ENCODE peak calls at places on chromosomes 6 and 20, in eight cellular contexts. One of them, this sample, is unnamed.

GRCh38 chr20:2163312-2163711 is 61.7 kb downstream of the STK35 start:
- DNase-seq in heart right ventricle: no peak
- DNase-seq in fibroblast of mammary gland: no peak
- DNase-seq in fibroblast of the aortic adventitia: no peak
- DNase-seq in Caco-2: no peak
- DNase-seq in H9: peak
- DNase-seq in left lung: no peak
- DNase-seq in ovary: no peak
- DNase-seq in this sample: no peak

GRCh38 chr6:94668896-94669295 is 908.4 kb upstream of the MANEA start:
- DNase-seq in Caco-2: no peak
- DNase-seq in ovary: no peak
- DNase-seq in left lung: no peak
- DNase-seq in fibroblast of the aortic adventitia: no peak
- DNase-seq in fibroblast of mammary gland: no peak
- DNase-seq in H9: no peak
- DNase-seq in heart right ventricle: no peak
- DNase-seq in this sample: no peak

GRCh38 chr20:19566226-19566960 is 191.7 kb upstream of the RIN2 start:
- DNase-seq in left lung: no peak
- DNase-seq in Caco-2: no peak
- DNase-seq in fibroblast of mammary gland: peak
- DNase-seq in ovary: no peak
- DNase-seq in fibroblast of the aortic adventitia: no peak
- DNase-seq in heart right ventricle: no peak
- DNase-seq in H9: no peak
- DNase-seq in this sample: no peak

GRCh38 chr20:33689973-33690372 is 3.8 kb upstream of the E2F1 start:
- DNase-seq in left lung: no peak
- DNase-seq in fibroblast of mammary gland: peak
- DNase-seq in fibroblast of the aortic adventitia: peak
- DNase-seq in Caco-2: no peak
- DNase-seq in heart right ventricle: no peak
- DNase-seq in H9: no peak
- DNase-seq in ovary: peak
- DNase-seq in this sample: no peak

GRCh38 chr20:18527836-18528235 is 20.1 kb downstream of the SEC23B start:
- DNase-seq in Caco-2: no peak
- DNase-seq in left lung: no peak
- DNase-seq in heart right ventricle: no peak
- DNase-seq in fibroblast of mammary gland: peak
- DNase-seq in ovary: no peak
- DNase-seq in H9: no peak
- DNase-seq in fibroblast of the aortic adventitia: peak
- DNase-seq in this sample: no peak

GRCh38 chr6:142913036-142913510 is 31.9 kb downstream of the HIVEP2 start:
- DNase-seq in ovary: no peak
- DNase-seq in heart right ventricle: no peak
- DNase-seq in left lung: no peak
- DNase-seq in H9: no peak
- DNase-seq in Caco-2: no peak
- DNase-seq in fibroblast of the aortic adventitia: no peak
- DNase-seq in fibroblast of mammary gland: no peak
- DNase-seq in this sample: no peak

GRCh38 chr20:18973499-18974173 is 160.1 kb downstream of the SCP2D1 start:
- DNase-seq in Caco-2: no peak
- DNase-seq in left lung: no peak
- DNase-seq in fibroblast of mammary gland: peak
- DNase-seq in ovary: peak
- DNase-seq in H9: no peak
- DNase-seq in fibroblast of the aortic adventitia: no peak
- DNase-seq in heart right ventricle: no peak
- DNase-seq in this sample: no peak

GRCh38 chr6:15207923-15208322 is 37.9 kb upstream of the JARID2 start:
- DNase-seq in fibroblast of mammary gland: peak
- DNase-seq in fibroblast of the aortic adventitia: peak
- DNase-seq in heart right ventricle: no peak
- DNase-seq in Caco-2: no peak
- DNase-seq in ovary: no peak
- DNase-seq in H9: peak
- DNase-seq in left lung: no peak
- DNase-seq in this sample: no peak

GRCh38 chr6:75213732-75214131 is 7.9 kb upstream of the COL12A1 start:
- DNase-seq in left lung: no peak
- DNase-seq in fibroblast of the aortic adventitia: no peak
- DNase-seq in H9: no peak
- DNase-seq in ovary: no peak
- DNase-seq in Caco-2: no peak
- DNase-seq in fibroblast of mammary gland: no peak
- DNase-seq in heart right ventricle: no peak
- DNase-seq in this sample: no peak

GRCh38 chr6:134007077-134007476 is 45.3 kb downstream of the SLC2A12 start:
- DNase-seq in heart right ventricle: no peak
- DNase-seq in ovary: no peak
- DNase-seq in left lung: peak
- DNase-seq in Caco-2: no peak
- DNase-seq in H9: no peak
- DNase-seq in fibroblast of the aortic adventitia: no peak
- DNase-seq in fibroblast of mammary gland: no peak
- DNase-seq in this sample: no peak

GRCh38 chr20:59193325-59193724 is 29.7 kb downstream of the ZNF831 start:
- DNase-seq in left lung: no peak
- DNase-seq in heart right ventricle: no peak
- DNase-seq in fibroblast of the aortic adventitia: no peak
- DNase-seq in ovary: no peak
- DNase-seq in Caco-2: no peak
- DNase-seq in fibroblast of mammary gland: no peak
- DNase-seq in H9: no peak
- DNase-seq in this sample: no peak

GRCh38 chr6:17397764-17398194 is 4.4 kb downstream of the CAP2 start:
- DNase-seq in Caco-2: no peak
- DNase-seq in ovary: no peak
- DNase-seq in fibroblast of mammary gland: peak
- DNase-seq in H9: no peak
- DNase-seq in heart right ventricle: no peak
- DNase-seq in left lung: no peak
- DNase-seq in fibroblast of the aortic adventitia: peak
- DNase-seq in this sample: no peak

GRCh38 chr20:63536241-63536977 is 767 bp downstream of the PTK6 start:
- DNase-seq in Caco-2: no peak
- DNase-seq in left lung: no peak
- DNase-seq in H9: no peak
- DNase-seq in ovary: peak
- DNase-seq in fibroblast of the aortic adventitia: peak
- DNase-seq in heart right ventricle: no peak
- DNase-seq in fibroblast of mammary gland: peak
- DNase-seq in this sample: peak

GRCh38 chr6:95091823-95092436 is 485.4 kb upstream of the MANEA start:
- DNase-seq in H9: no peak
- DNase-seq in fibroblast of mammary gland: peak
- DNase-seq in heart right ventricle: no peak
- DNase-seq in left lung: no peak
- DNase-seq in Caco-2: no peak
- DNase-seq in ovary: no peak
- DNase-seq in fibroblast of the aortic adventitia: peak
- DNase-seq in this sample: no peak

GRCh38 chr20:8306916-8307315 is 174.8 kb downstream of the PLCB1 start:
- DNase-seq in fibroblast of the aortic adventitia: no peak
- DNase-seq in Caco-2: no peak
- DNase-seq in H9: no peak
- DNase-seq in heart right ventricle: no peak
- DNase-seq in ovary: no peak
- DNase-seq in left lung: no peak
- DNase-seq in fibroblast of mammary gland: no peak
- DNase-seq in this sample: no peak

GRCh38 chr20:25207149-25207959 is 11.8 kb downstream of the ENTPD6 start:
- DNase-seq in fibroblast of mammary gland: no peak
- DNase-seq in ovary: no peak
- DNase-seq in Caco-2: no peak
- DNase-seq in heart right ventricle: no peak
- DNase-seq in fibroblast of the aortic adventitia: no peak
- DNase-seq in left lung: no peak
- DNase-seq in H9: no peak
- DNase-seq in this sample: no peak

GRCh38 chr6:159679091-159680077 is 13.7 kb downstream of the SOD2 start:
- DNase-seq in left lung: no peak
- DNase-seq in fibroblast of the aortic adventitia: peak
- DNase-seq in Caco-2: no peak
- DNase-seq in fibroblast of mammary gland: peak
- DNase-seq in ovary: no peak
- DNase-seq in heart right ventricle: no peak
- DNase-seq in H9: no peak
- DNase-seq in this sample: no peak

GRCh38 chr6:36615018-36615761 is 21.0 kb downstream of the SRSF3 start:
- DNase-seq in ovary: peak
- DNase-seq in fibroblast of mammary gland: peak
- DNase-seq in Caco-2: no peak
- DNase-seq in H9: peak
- DNase-seq in heart right ventricle: no peak
- DNase-seq in fibroblast of the aortic adventitia: peak
- DNase-seq in left lung: no peak
- DNase-seq in this sample: peak

GRCh38 chr20:56360133-56360898 is 1.5 kb downstream of the FAM210B start:
- DNase-seq in heart right ventricle: no peak
- DNase-seq in H9: no peak
- DNase-seq in fibroblast of mammary gland: peak
- DNase-seq in Caco-2: no peak
- DNase-seq in left lung: peak
- DNase-seq in ovary: no peak
- DNase-seq in fibroblast of the aortic adventitia: no peak
- DNase-seq in this sample: no peak

GRCh38 chr6:44493132-44493531 is 105.6 kb downstream of the CDC5L start:
- DNase-seq in ovary: no peak
- DNase-seq in fibroblast of mammary gland: no peak
- DNase-seq in fibroblast of the aortic adventitia: no peak
- DNase-seq in Caco-2: no peak
- DNase-seq in heart right ventricle: no peak
- DNase-seq in left lung: no peak
- DNase-seq in H9: no peak
- DNase-seq in this sample: no peak

GRCh38 chr6:44493593-44493992 is 106.1 kb downstream of the CDC5L start:
- DNase-seq in Caco-2: no peak
- DNase-seq in left lung: no peak
- DNase-seq in ovary: no peak
- DNase-seq in heart right ventricle: no peak
- DNase-seq in H9: no peak
- DNase-seq in fibroblast of mammary gland: no peak
- DNase-seq in fibroblast of the aortic adventitia: no peak
- DNase-seq in this sample: no peak

GRCh38 chr6:44495036-44495901 is 107.8 kb downstream of the CDC5L start:
- DNase-seq in fibroblast of the aortic adventitia: no peak
- DNase-seq in heart right ventricle: no peak
- DNase-seq in H9: peak
- DNase-seq in ovary: no peak
- DNase-seq in left lung: no peak
- DNase-seq in Caco-2: no peak
- DNase-seq in fibroblast of mammary gland: peak
- DNase-seq in this sample: no peak

GRCh38 chr6:44496705-44497369 is 109.3 kb downstream of the CDC5L start:
- DNase-seq in heart right ventricle: no peak
- DNase-seq in fibroblast of mammary gland: peak
- DNase-seq in Caco-2: no peak
- DNase-seq in fibroblast of the aortic adventitia: peak
- DNase-seq in ovary: no peak
- DNase-seq in H9: peak
- DNase-seq in left lung: no peak
- DNase-seq in this sample: no peak

GRCh38 chr6:44494011-44494501 is 106.5 kb downstream of the CDC5L start:
- DNase-seq in H9: no peak
- DNase-seq in left lung: no peak
- DNase-seq in heart right ventricle: no peak
- DNase-seq in Caco-2: no peak
- DNase-seq in fibroblast of the aortic adventitia: peak
- DNase-seq in ovary: no peak
- DNase-seq in fibroblast of mammary gland: peak
- DNase-seq in this sample: no peak
- TF ChIP-seq CTCF in H9: no peak
- TF ChIP-seq CTCF in left lung: no peak
- TF ChIP-seq CTCF in heart right ventricle: no peak
- TF ChIP-seq CTCF in Caco-2: peak
- TF ChIP-seq CTCF in fibroblast of the aortic adventitia: no peak
- TF ChIP-seq CTCF in ovary: no peak
- TF ChIP-seq CTCF in fibroblast of mammary gland: peak
- TF ChIP-seq CTCF in this sample: no peak

GRCh38 chr20:32451682-32452461 is 93.7 kb downstream of the ASXL1 start:
- DNase-seq in fibroblast of mammary gland: no peak
- DNase-seq in heart right ventricle: no peak
- DNase-seq in H9: no peak
- DNase-seq in fibroblast of the aortic adventitia: no peak
- DNase-seq in ovary: peak
- DNase-seq in left lung: no peak
- DNase-seq in Caco-2: peak
- DNase-seq in this sample: no peak
- TF ChIP-seq CTCF in fibroblast of mammary gland: no peak
- TF ChIP-seq CTCF in heart right ventricle: no peak
- TF ChIP-seq CTCF in H9: peak
- TF ChIP-seq CTCF in fibroblast of the aortic adventitia: no peak
- TF ChIP-seq CTCF in ovary: no peak
- TF ChIP-seq CTCF in left lung: no peak
- TF ChIP-seq CTCF in Caco-2: peak
- TF ChIP-seq CTCF in this sample: no peak

GRCh38 chr6:114879719-114880118 is 536.9 kb upstream of the HS3ST5 start:
- DNase-seq in left lung: no peak
- DNase-seq in fibroblast of the aortic adventitia: no peak
- DNase-seq in Caco-2: no peak
- DNase-seq in fibroblast of mammary gland: no peak
- DNase-seq in heart right ventricle: no peak
- DNase-seq in ovary: no peak
- DNase-seq in H9: no peak
- DNase-seq in this sample: no peak
- TF ChIP-seq CTCF in left lung: no peak
- TF ChIP-seq CTCF in fibroblast of the aortic adventitia: no peak
- TF ChIP-seq CTCF in Caco-2: no peak
- TF ChIP-seq CTCF in fibroblast of mammary gland: no peak
- TF ChIP-seq CTCF in heart right ventricle: no peak
- TF ChIP-seq CTCF in ovary: no peak
- TF ChIP-seq CTCF in H9: no peak
- TF ChIP-seq CTCF in this sample: no peak

GRCh38 chr20:46286977-46287376 is 21.3 kb downstream of the CDH22 start:
- DNase-seq in fibroblast of the aortic adventitia: no peak
- DNase-seq in left lung: no peak
- DNase-seq in Caco-2: no peak
- DNase-seq in heart right ventricle: no peak
- DNase-seq in H9: no peak
- DNase-seq in ovary: no peak
- DNase-seq in fibroblast of mammary gland: no peak
- DNase-seq in this sample: no peak

GRCh38 chr20:46285740-46286139 is 22.6 kb downstream of the CDH22 start:
- DNase-seq in heart right ventricle: no peak
- DNase-seq in fibroblast of the aortic adventitia: no peak
- DNase-seq in left lung: no peak
- DNase-seq in Caco-2: no peak
- DNase-seq in H9: no peak
- DNase-seq in ovary: no peak
- DNase-seq in fibroblast of mammary gland: no peak
- DNase-seq in this sample: no peak

GRCh38 chr20:46285072-46285471 is 23.2 kb downstream of the CDH22 start:
- DNase-seq in fibroblast of the aortic adventitia: no peak
- DNase-seq in Caco-2: no peak
- DNase-seq in H9: no peak
- DNase-seq in ovary: no peak
- DNase-seq in left lung: no peak
- DNase-seq in heart right ventricle: no peak
- DNase-seq in fibroblast of mammary gland: no peak
- DNase-seq in this sample: no peak

GRCh38 chr20:46284028-46284427 is 24.3 kb downstream of the CDH22 start:
- DNase-seq in fibroblast of mammary gland: no peak
- DNase-seq in fibroblast of the aortic adventitia: no peak
- DNase-seq in H9: no peak
- DNase-seq in heart right ventricle: no peak
- DNase-seq in left lung: no peak
- DNase-seq in ovary: no peak
- DNase-seq in Caco-2: no peak
- DNase-seq in this sample: no peak

GRCh38 chr20:46286380-46286779 is 21.9 kb downstream of the CDH22 start:
- DNase-seq in heart right ventricle: no peak
- DNase-seq in Caco-2: no peak
- DNase-seq in H9: no peak
- DNase-seq in left lung: no peak
- DNase-seq in fibroblast of the aortic adventitia: no peak
- DNase-seq in fibroblast of mammary gland: no peak
- DNase-seq in ovary: no peak
- DNase-seq in this sample: no peak
- TF ChIP-seq CTCF in heart right ventricle: no peak
- TF ChIP-seq CTCF in Caco-2: no peak
- TF ChIP-seq CTCF in H9: no peak
- TF ChIP-seq CTCF in left lung: no peak
- TF ChIP-seq CTCF in fibroblast of the aortic adventitia: no peak
- TF ChIP-seq CTCF in fibroblast of mammary gland: no peak
- TF ChIP-seq CTCF in ovary: no peak
- TF ChIP-seq CTCF in this sample: no peak